ENCODE peak calls at places on chromosome 12, in eight cellular contexts. Q is non-pigmented ciliary epithelial cell; Y is bronchial epithelial cell; C is stimulated activated CD4-positive, alpha-beta T cell treated with anti-CD3 and anti-CD28 coated beads, Interleukin-12 subunit alpha, Interleukin-12 subunit beta, amount 100 ng/mL, for 48 hours; I is cardiac fibroblast; X is stimulated activated CD8-positive, alpha-beta memory T cell treated with anti-CD3 and anti-CD28 coated beads, Interleukin-15, amount 100 ng/mL, for 24 hours; K is fibroblast of the aortic adventitia; H is HFF-Myc. O is an unnamed sample.

GRCh38 chr12:79127268-79127895 is 262.8 kb downstream of the SYT1 start:
- DNase-seq in Q (peak; percentile 95), Y (peak; percentile 77), C (no peak), I (peak; percentile 86), X (no peak), K (peak; percentile 92), H (peak; percentile 7), O (no peak)

GRCh38 chr12:7068240-7068993 is 7.9 kb downstream of the C1S start:
- DNase-seq in Q (peak; percentile 24), Y (peak; percentile 62), C (no peak), I (peak; percentile 82), X (no peak), K (peak; percentile 69), H (no peak), O (no peak)

GRCh38 chr12:2035421-2036080 is 17.2 kb upstream of the CACNA1C start:
- DNase-seq in Q (no peak), Y (no peak), C (no peak), I (no peak), X (no peak), K (no peak), H (no peak), O (no peak)

GRCh38 chr12:95248604-95249355 is 31.2 kb downstream of the VEZT start:
- DNase-seq in Q (no peak), Y (no peak), C (no peak), I (peak; percentile 66), X (no peak), K (peak; percentile 51), H (peak; percentile 44), O (no peak)

GRCh38 chr12:10067942-10068341 is 30.8 kb downstream of the CLEC1A start:
- DNase-seq in Q (no peak), Y (no peak), C (no peak), I (peak; percentile 13), X (no peak), K (no peak), H (no peak), O (no peak)

GRCh38 chr12:27382126-27382795 is 49.6 kb downstream of the BMAL2 start:
- DNase-seq in Q (no peak), Y (no peak), C (no peak), I (no peak), X (no peak), K (peak; percentile 17), H (no peak), O (no peak)

GRCh38 chr12:92080390-92081285 is 65.0 kb downstream of the BTG1 start:
- DNase-seq in Q (peak; percentile 75), Y (peak; percentile 94), C (no peak), I (peak; percentile 71), X (no peak), K (peak; percentile 82), H (peak; percentile 88), O (no peak)

GRCh38 chr12:106759526-106760183 is 14.8 kb upstream of the RIC8B start:
- DNase-seq in Q (no peak), Y (no peak), C (no peak), I (no peak), X (no peak), K (peak; percentile 50), H (no peak), O (no peak)

GRCh38 chr12:1656894-1657293 is 27.9 kb downstream of the WNT5B start:
- DNase-seq in Q (no peak), Y (no peak), C (no peak), I (no peak), X (no peak), K (no peak), H (no peak), O (no peak)

GRCh38 chr12:12560587-12561304 is 1.9 kb downstream of the DUSP16 start:
- DNase-seq in Q (peak; percentile 38), Y (peak; percentile 93), C (no peak), I (peak; percentile 64), X (no peak), K (peak; percentile 65), H (no peak), O (no peak)

GRCh38 chr12:90112668-90113067 is 404.0 kb upstream of the ATP2B1 start:
- DNase-seq in Q (no peak), Y (no peak), C (no peak), I (no peak), X (no peak), K (no peak), H (no peak), O (no peak)

GRCh38 chr12:59030415-59030814 is 110.1 kb upstream of the LRIG3 start:
- DNase-seq in Q (no peak), Y (no peak), C (no peak), I (no peak), X (no peak), K (no peak), H (no peak), O (no peak)

GRCh38 chr12:127172857-127173256 is 1094.1 kb upstream of the TMEM132C start:
- DNase-seq in Q (no peak), Y (no peak), C (no peak), I (no peak), X (no peak), K (no peak), H (no peak), O (no peak)

GRCh38 chr12:56086096-56086495 is 6.1 kb downstream of the ERBB3 start:
- DNase-seq in Q (no peak), Y (peak; percentile 83), C (no peak), I (no peak), X (no peak), K (no peak), H (no peak), O (no peak)

GRCh38 chr12:4664111-4664510 is 15.2 kb downstream of the NDUFA9 start:
- DNase-seq in Q (peak; percentile 42), Y (peak; percentile 68), C (no peak), I (peak; percentile 26), X (no peak), K (peak; percentile 85), H (peak; percentile 33), O (no peak)

GRCh38 chr12:12338528-12339168 is 11.4 kb downstream of the MANSC1 start:
- DNase-seq in Q (no peak), Y (peak; percentile 79), C (no peak), I (peak; percentile 71), X (no peak), K (peak; percentile 70), H (no peak), O (no peak)

GRCh38 chr12:88574278-88574677 is 6.0 kb downstream of the KITLG start:
- DNase-seq in Q (no peak), Y (no peak), C (no peak), I (peak; percentile 14), X (no peak), K (no peak), H (no peak), O (no peak)

GRCh38 chr12:14403711-14404164 is 38.3 kb downstream of the ATF7IP start:
- DNase-seq in Q (peak; percentile 67), Y (peak; percentile 61), C (no peak), I (peak; percentile 94), X (no peak), K (peak; percentile 87), H (peak; percentile 60), O (no peak)

GRCh38 chr12:118432812-118433540 is 56.6 kb downstream of the SUDS3 start:
- DNase-seq in Q (no peak), Y (no peak), C (no peak), I (no peak), X (no peak), K (no peak), H (no peak), O (no peak)

GRCh38 chr12:93164103-93164880 is 213.4 kb upstream of the NUDT4 start:
- DNase-seq in Q (no peak), Y (no peak), C (no peak), I (no peak), X (no peak), K (no peak), H (no peak), O (no peak)

GRCh38 chr12:75662501-75663159 is 151.2 kb upstream of the KRR1 start:
- DNase-seq in Q (no peak), Y (no peak), C (no peak), I (no peak), X (no peak), K (peak; percentile 26), H (no peak), O (no peak)

GRCh38 chr12:109739747-109740693 is 26.4 kb downstream of the FAM222A start:
- DNase-seq in Q (no peak), Y (no peak), C (no peak), I (no peak), X (no peak), K (no peak), H (no peak), O (no peak)

GRCh38 chr12:91703884-91704283 is 441.8 kb downstream of the BTG1 start:
- DNase-seq in Q (no peak), Y (no peak), C (no peak), I (no peak), X (no peak), K (no peak), H (no peak), O (no peak)

GRCh38 chr12:50508420-50508819 is 3.6 kb downstream of the DIP2B start:
- DNase-seq in Q (no peak), Y (no peak), C (no peak), I (no peak), X (no peak), K (no peak), H (no peak), O (no peak)

GRCh38 chr12:15199886-15200285 is 21.3 kb downstream of the RERG start:
- DNase-seq in Q (no peak), Y (no peak), C (no peak), I (no peak), X (no peak), K (no peak), H (no peak), O (no peak)